ENCODE peak calls at places on chromosomes 4 and X, in nine cellular contexts. S is breast epithelium; L is left ventricle myocardium inferior; W is PC-9; T is GM23248; C is fibroblast of lung; N is CD4-positive, alpha-beta memory T cell; Y is tibial artery; Q is naive thymus-derived CD4-positive, alpha-beta T cell. K is an unnamed sample.

GRCh38 chr4:120331486-120332281 is 265.0 kb upstream of the MAD2L1 start:
- DNase-seq in N (no peak), Q (no peak), L (no peak), C (peak; percentile 42), Y (no peak), T (no peak), W (no peak), S (no peak), K (no peak)

GRCh38 chr4:156766846-156767245 is 204.8 kb downstream of the PDGFC start:
- DNase-seq in L (no peak), C (peak; percentile 39), Q (no peak), Y (no peak), N (no peak), W (no peak), S (no peak), T (peak; percentile 53), K (no peak)

GRCh38 chr4:77203380-77204197 is 46.6 kb downstream of the CCNG2 start:
- DNase-seq in Q (peak; percentile 44), W (peak; percentile 29), T (peak; percentile 92), Y (peak; percentile 72), N (peak; percentile 63), C (peak; percentile 86), L (peak; percentile 23), S (peak; percentile 50), K (peak; percentile 73)

GRCh38 chrX:84187501-84188319 is at the start of gene RPS6KA6:
- DNase-seq in C (peak; percentile 18), L (peak; percentile 14), N (no peak), Q (no peak), W (peak; percentile 34), T (peak; percentile 63), Y (peak; percentile 65), S (no peak), K (peak; percentile 38)

GRCh38 chr4:1799364-1799996 is 6.4 kb downstream of the FGFR3 start:
- DNase-seq in N (no peak), Q (no peak), W (no peak), Y (no peak), C (no peak), T (no peak), L (no peak), S (no peak), K (no peak)

GRCh38 chr4:1809754-1810502 is 16.8 kb downstream of the FGFR3 start:
- DNase-seq in L (peak; percentile 61), C (peak; percentile 57), T (peak; percentile 71), Y (no peak), N (peak; percentile 57), Q (peak; percentile 79), S (no peak), W (peak; percentile 84), K (peak; percentile 36)

GRCh38 chr4:189302719-189303118 is 638.0 kb upstream of the FRG1 start:
- DNase-seq in C (no peak), L (no peak), W (no peak), S (no peak), Y (no peak), N (no peak), Q (no peak), T (no peak), K (no peak)

GRCh38 chrX:1600406-1601050 is 9.1 kb downstream of the AKAP17A start:
- DNase-seq in N (no peak), S (no peak), Y (peak; percentile 56), W (no peak), C (no peak), T (no peak), Q (no peak), L (no peak), K (no peak)

GRCh38 chr4:84529169-84529751 is 30.2 kb upstream of the NKX6-1 start:
- DNase-seq in W (no peak), Q (no peak), C (peak; percentile 27), S (no peak), N (peak; percentile 19), Y (no peak), L (no peak), T (peak; percentile 53), K (no peak)

GRCh38 chr4:53321151-53321987 is 44.5 kb downstream of the SCFD2 start:
- DNase-seq in C (peak; percentile 82), S (no peak), L (no peak), N (no peak), W (no peak), Q (no peak), T (peak; percentile 93), Y (no peak), K (peak; percentile 81)

GRCh38 chr4:53321988-53322289 is 43.9 kb downstream of the SCFD2 start:
- DNase-seq in Y (no peak), C (no peak), N (no peak), Q (no peak), S (no peak), L (no peak), W (no peak), T (no peak), K (no peak)

GRCh38 chr4:53326535-53326934 is 39.3 kb downstream of the SCFD2 start:
- DNase-seq in Y (no peak), Q (no peak), L (no peak), T (no peak), W (no peak), S (no peak), N (no peak), C (no peak), K (no peak)

DNA sequence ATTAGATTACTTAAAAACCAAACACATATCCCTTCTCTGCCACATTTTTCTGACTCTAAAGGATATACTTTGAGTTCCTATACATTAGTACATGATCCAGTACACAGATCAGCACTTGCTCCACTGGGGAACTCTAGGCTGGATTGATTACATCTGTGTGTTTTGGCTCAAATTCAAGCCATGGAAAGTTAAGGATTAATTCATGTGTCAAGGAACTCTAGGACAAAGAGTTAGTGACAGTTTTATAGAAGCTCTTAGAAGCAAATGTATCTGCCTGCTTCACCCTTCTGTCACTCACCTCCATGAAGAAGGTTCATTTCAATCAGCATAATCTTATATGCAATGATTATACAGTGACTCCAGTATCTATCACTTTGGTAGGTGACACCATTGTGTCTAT is 43.2 kb downstream of the SCFD2 start:
- DNase-seq in C (no peak), W (no peak), Q (no peak), N (no peak), Y (no peak), T (no peak), S (no peak), L (no peak), K (no peak)
- H3K27ac ChIP-seq in C (no peak overlapping the region), W (no peak overlapping the region), Q (no peak overlapping the region), N (no peak overlapping the region), Y (no peak overlapping the region), T (peak overlapping the region; percentile 94), S (no peak overlapping the region), L (no peak overlapping the region), K (no peak overlapping the region)

DNA sequence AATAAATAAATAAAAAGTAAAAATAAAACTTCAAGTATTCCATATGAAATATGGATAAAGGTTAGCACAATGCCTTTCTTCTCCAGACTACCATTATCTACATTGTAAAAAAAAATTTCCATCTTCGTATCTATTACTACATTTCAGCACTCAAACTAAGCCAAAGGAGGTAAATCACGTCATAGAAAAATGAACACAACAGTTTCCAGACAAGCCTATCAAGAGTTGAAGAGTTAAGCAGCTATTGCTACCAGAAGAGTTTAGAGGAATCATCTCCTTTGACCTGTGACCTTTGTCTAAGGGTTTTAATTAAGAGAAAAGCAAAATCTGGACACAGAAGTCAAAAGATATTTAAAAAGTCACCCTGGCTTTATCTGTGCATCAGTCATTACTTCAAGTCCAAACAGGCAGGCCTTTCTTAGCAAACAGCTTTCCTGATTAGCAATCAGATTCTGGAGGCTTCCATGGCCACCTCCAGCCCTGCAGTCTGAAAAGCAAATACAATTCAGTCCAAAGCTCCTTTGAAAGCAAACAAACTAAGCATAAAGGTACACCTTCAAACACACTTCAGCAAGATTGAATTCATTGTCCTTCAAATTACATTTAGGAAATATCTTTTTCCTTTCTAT is 82.2 kb downstream of the APBB2 start:
- DNase-seq in L (no peak), Y (no peak), Q (no peak), T (no peak), W (no peak), C (no peak), S (no peak), N (no peak), K (no peak)
- H3K4me1 ChIP-seq in L (peaks cover 51% of the 10 kb centered on the region), Y (peaks cover 46% of the 10 kb centered on the region), Q (no peaks in the 10 kb centered on the region), T (peaks cover 22% of the 10 kb centered on the region), W (no peaks in the 10 kb centered on the region), C (no peaks in the 10 kb centered on the region), S (no peaks in the 10 kb centered on the region), N (no peaks in the 10 kb centered on the region), K (peaks cover 4% of the 10 kb centered on the region)

DNA sequence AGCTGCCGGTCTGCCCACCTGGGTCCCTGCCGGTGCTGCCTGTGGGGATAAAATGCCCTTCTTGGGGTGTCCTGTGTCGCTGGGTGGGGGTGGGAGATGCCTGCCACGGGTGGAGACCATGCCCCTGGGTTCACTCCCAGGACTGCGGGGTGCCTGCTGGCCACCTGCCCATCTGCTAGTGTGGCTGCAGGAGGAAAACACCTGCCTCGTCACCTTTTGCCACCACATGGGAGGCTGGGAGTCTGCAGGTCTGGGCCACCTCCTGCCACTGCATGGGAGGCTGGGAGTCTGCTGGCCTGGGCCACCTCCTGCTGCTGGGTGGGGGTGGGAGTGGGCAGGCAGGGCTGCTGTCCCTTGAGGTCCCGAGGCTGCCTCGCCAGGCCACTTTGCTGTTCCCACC is 58.8 kb upstream of the AFAP1 start:
- DNase-seq in Q (no peak), T (no peak), N (no peak), L (no peak), S (no peak), Y (no peak), W (no peak), C (no peak), K (no peak)
- H3K27me3 ChIP-seq in Q (no peaks in the 10 kb centered on the region), T (peaks cover 10% of the 10 kb centered on the region), N (no peaks in the 10 kb centered on the region), L (no peaks in the 10 kb centered on the region), S (no peaks in the 10 kb centered on the region), Y (no peaks in the 10 kb centered on the region), W (peaks cover 3% of the 10 kb centered on the region), C (no peaks in the 10 kb centered on the region), K (peaks cover 26% of the 10 kb centered on the region)

GRCh38 chrX:11886745-11887144 is 128.7 kb downstream of the MSL3 start:
- DNase-seq in N (no peak), C (no peak), Q (no peak), W (no peak), T (no peak), S (no peak), L (no peak), Y (no peak), K (peak; percentile 54)
- H3K27ac ChIP-seq in N (no peak overlapping the region), C (no peak overlapping the region), Q (no peak overlapping the region), W (peak overlapping the region; percentile 26), T (no peak overlapping the region), S (no peak overlapping the region), L (no peak overlapping the region), Y (no peak overlapping the region), K (peak overlapping the region; percentile 54)

GRCh38 chr4:48904101-48904500 is 2.5 kb downstream of the OCIAD2 start:
- DNase-seq in Y (no peak), S (no peak), W (no peak), Q (no peak), N (no peak), T (no peak), L (no peak), C (no peak), K (no peak)
- H3K4me1 ChIP-seq in Y (peaks cover 14% of the 10 kb centered on the region), S (no peaks in the 10 kb centered on the region), W (peaks cover 30% of the 10 kb centered on the region), Q (peaks cover 18% of the 10 kb centered on the region), N (peaks cover 47% of the 10 kb centered on the region), T (peaks cover 12% of the 10 kb centered on the region), L (peaks cover 21% of the 10 kb centered on the region), C (peaks cover 3% of the 10 kb centered on the region), K (peaks cover 18% of the 10 kb centered on the region)

DNA sequence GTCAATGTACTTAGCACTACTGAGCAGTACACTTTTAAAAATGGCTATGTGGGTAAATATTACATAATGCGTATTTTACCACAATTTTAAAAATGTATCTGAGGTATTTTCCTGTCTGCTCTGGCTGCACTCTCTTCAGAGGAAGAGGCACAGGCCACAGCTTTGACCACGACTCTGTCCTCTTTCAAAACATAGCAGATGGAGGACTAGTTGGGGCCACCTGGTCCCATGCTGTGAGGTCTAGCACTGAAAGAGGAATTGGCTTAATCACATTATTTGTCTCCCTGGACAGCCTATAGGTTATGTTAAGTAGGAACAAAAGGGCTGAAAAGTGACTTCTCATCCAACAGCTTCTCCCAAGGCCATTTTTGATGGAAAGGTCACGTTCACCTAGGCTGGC is 5.2 kb downstream of the KCNE5 start:
- DNase-seq in C (no peak), W (no peak), Y (no peak), L (no peak), N (no peak), S (no peak), T (no peak), Q (no peak), K (no peak)
- H3K27me3 ChIP-seq in C (no peaks in the 10 kb centered on the region), W (no peaks in the 10 kb centered on the region), Y (no peaks in the 10 kb centered on the region), L (no peaks in the 10 kb centered on the region), N (no peaks in the 10 kb centered on the region), S (no peaks in the 10 kb centered on the region), T (no peaks in the 10 kb centered on the region), Q (no peaks in the 10 kb centered on the region), K (no peaks in the 10 kb centered on the region)